ENCODE peak calls at places on chromosomes 7 and 10, in six cellular contexts. One of them, this sample, is unnamed.

GRCh38 chr7:148288592-148289151 is 301.9 kb upstream of the C7orf33 start:
- DNase-seq in heart left ventricle: no peak
- DNase-seq in AG04450: no peak
- DNase-seq in ovary: no peak
- DNase-seq in endothelial cell: no peak
- DNase-seq in astrocyte of the spinal cord: no peak
- DNase-seq in this sample: no peak

GRCh38 chr10:70682920-70683600 is 10.8 kb downstream of the ADAMTS14 start:
- DNase-seq in AG04450: no peak
- DNase-seq in astrocyte of the spinal cord: no peak
- DNase-seq in endothelial cell: no peak
- DNase-seq in heart left ventricle: no peak
- DNase-seq in ovary: no peak
- DNase-seq in this sample: no peak

GRCh38 chr10:63542835-63543575 is 21.8 kb downstream of the REEP3 start:
- DNase-seq in AG04450: no peak
- DNase-seq in endothelial cell: no peak
- DNase-seq in ovary: no peak
- DNase-seq in heart left ventricle: no peak
- DNase-seq in astrocyte of the spinal cord: peak
- DNase-seq in this sample: no peak

GRCh38 chr7:148914208-148914777 is 30.2 kb upstream of the EZH2 start:
- DNase-seq in ovary: peak
- DNase-seq in AG04450: peak
- DNase-seq in endothelial cell: no peak
- DNase-seq in heart left ventricle: no peak
- DNase-seq in astrocyte of the spinal cord: peak
- DNase-seq in this sample: no peak

GRCh38 chr10:110857265-110858158 is 14.2 kb upstream of the PDCD4 start:
- DNase-seq in ovary: no peak
- DNase-seq in heart left ventricle: peak
- DNase-seq in endothelial cell: no peak
- DNase-seq in astrocyte of the spinal cord: no peak
- DNase-seq in AG04450: peak
- DNase-seq in this sample: no peak

GRCh38 chr10:5691786-5692185 is 7.1 kb downstream of the TASOR2 start:
- DNase-seq in endothelial cell: no peak
- DNase-seq in heart left ventricle: no peak
- DNase-seq in ovary: no peak
- DNase-seq in astrocyte of the spinal cord: no peak
- DNase-seq in AG04450: no peak
- DNase-seq in this sample: no peak

GRCh38 chr10:110737886-110738634 is 93.9 kb downstream of the RBM20 start:
- DNase-seq in ovary: peak
- DNase-seq in heart left ventricle: no peak
- DNase-seq in endothelial cell: no peak
- DNase-seq in AG04450: peak
- DNase-seq in astrocyte of the spinal cord: peak
- DNase-seq in this sample: no peak

GRCh38 chr10:59807629-59808620 is 54.7 kb upstream of the MRLN start:
- DNase-seq in endothelial cell: no peak
- DNase-seq in AG04450: no peak
- DNase-seq in astrocyte of the spinal cord: no peak
- DNase-seq in heart left ventricle: peak
- DNase-seq in ovary: no peak
- DNase-seq in this sample: no peak

GRCh38 chr7:95577137-95577536 is 19.2 kb downstream of the PDK4 start:
- DNase-seq in AG04450: no peak
- DNase-seq in heart left ventricle: no peak
- DNase-seq in astrocyte of the spinal cord: no peak
- DNase-seq in ovary: no peak
- DNase-seq in endothelial cell: no peak
- DNase-seq in this sample: no peak

GRCh38 chr7:151137076-151137611 is 30.4 kb downstream of the GBX1 start:
- DNase-seq in AG04450: no peak
- DNase-seq in heart left ventricle: no peak
- DNase-seq in endothelial cell: no peak
- DNase-seq in astrocyte of the spinal cord: no peak
- DNase-seq in ovary: peak
- DNase-seq in this sample: peak

GRCh38 chr7:73978681-73979563 is 49.1 kb upstream of the ELN start:
- DNase-seq in AG04450: no peak
- DNase-seq in ovary: no peak
- DNase-seq in heart left ventricle: peak
- DNase-seq in endothelial cell: peak
- DNase-seq in astrocyte of the spinal cord: no peak
- DNase-seq in this sample: peak

GRCh38 chr7:48063985-48064384 is 25.1 kb upstream of the UPP1 start:
- DNase-seq in AG04450: no peak
- DNase-seq in astrocyte of the spinal cord: no peak
- DNase-seq in endothelial cell: no peak
- DNase-seq in heart left ventricle: no peak
- DNase-seq in ovary: no peak
- DNase-seq in this sample: no peak

GRCh38 chr10:132100556-132101349 is 35.0 kb downstream of the JAKMIP3 start:
- DNase-seq in endothelial cell: no peak
- DNase-seq in ovary: no peak
- DNase-seq in heart left ventricle: no peak
- DNase-seq in astrocyte of the spinal cord: no peak
- DNase-seq in AG04450: no peak
- DNase-seq in this sample: peak

GRCh38 chr7:92609921-92610518 is 19.8 kb upstream of the FAM133B start:
- DNase-seq in heart left ventricle: no peak
- DNase-seq in endothelial cell: no peak
- DNase-seq in AG04450: no peak
- DNase-seq in astrocyte of the spinal cord: peak
- DNase-seq in ovary: no peak
- DNase-seq in this sample: no peak
- TF ChIP-seq CTCF in heart left ventricle: no peak
- TF ChIP-seq CTCF in endothelial cell: peak
- TF ChIP-seq CTCF in AG04450: peak
- TF ChIP-seq CTCF in astrocyte of the spinal cord: peak
- TF ChIP-seq CTCF in ovary: no peak
- TF ChIP-seq CTCF in this sample: peak

DNA sequence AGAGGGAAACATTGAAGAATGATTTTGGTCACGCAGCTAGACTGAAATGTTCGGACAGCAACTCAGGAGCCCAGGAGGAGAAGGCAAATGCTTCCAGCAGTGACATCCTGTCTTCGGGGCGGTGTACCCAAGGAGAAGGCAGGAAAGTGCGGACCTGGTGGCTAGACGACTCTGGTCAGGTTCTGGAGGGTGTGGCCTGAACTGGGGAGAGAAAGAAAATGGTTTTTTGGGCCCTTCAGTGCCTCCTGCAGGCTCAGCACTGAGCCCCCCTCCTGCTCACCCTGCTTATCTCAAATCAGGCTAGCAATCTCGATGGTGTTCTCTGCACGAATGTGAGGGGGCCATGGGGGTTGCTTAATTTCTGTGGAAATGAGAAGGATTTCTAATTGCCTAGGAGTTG is 26.7 kb upstream of the TARP start:
- DNase-seq in endothelial cell: no peak
- DNase-seq in astrocyte of the spinal cord: no peak
- DNase-seq in heart left ventricle: no peak
- DNase-seq in ovary: no peak
- DNase-seq in AG04450: no peak
- DNase-seq in this sample: no peak
- TF ChIP-seq CTCF in endothelial cell: no peak
- TF ChIP-seq CTCF in astrocyte of the spinal cord: no peak
- TF ChIP-seq CTCF in heart left ventricle: no peak
- TF ChIP-seq CTCF in ovary: no peak
- TF ChIP-seq CTCF in AG04450: no peak
- TF ChIP-seq CTCF in this sample: no peak

DNA sequence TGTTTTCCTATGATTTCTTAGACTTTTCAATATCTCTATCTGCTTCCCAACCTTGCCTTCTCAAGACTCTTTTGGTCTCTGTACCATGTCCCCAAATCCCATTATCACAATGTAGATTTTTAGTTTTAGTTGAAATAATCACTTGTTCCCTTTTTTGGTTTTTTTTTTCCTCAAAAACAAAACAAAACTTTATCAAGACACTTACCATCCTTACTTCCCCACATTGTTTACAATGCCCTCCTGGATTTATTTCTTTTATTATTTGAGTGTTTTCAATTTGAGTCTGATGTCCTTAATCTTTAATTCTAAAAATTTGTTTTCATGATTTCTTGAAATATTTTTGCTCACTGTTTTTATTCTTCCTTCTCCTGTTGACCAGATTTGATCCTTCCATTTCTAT is 112.6 kb downstream of the CPED1 start:
- DNase-seq in astrocyte of the spinal cord: no peak
- DNase-seq in AG04450: no peak
- DNase-seq in ovary: no peak
- DNase-seq in heart left ventricle: no peak
- DNase-seq in endothelial cell: no peak
- DNase-seq in this sample: no peak
- TF ChIP-seq CTCF in astrocyte of the spinal cord: no peak
- TF ChIP-seq CTCF in AG04450: no peak
- TF ChIP-seq CTCF in ovary: no peak
- TF ChIP-seq CTCF in heart left ventricle: no peak
- TF ChIP-seq CTCF in endothelial cell: no peak
- TF ChIP-seq CTCF in this sample: no peak

GRCh38 chr10:9305018-9305655 is 1250.6 kb downstream of the GATA3 start:
- DNase-seq in ovary: no peak
- DNase-seq in heart left ventricle: no peak
- DNase-seq in astrocyte of the spinal cord: peak
- DNase-seq in endothelial cell: no peak
- DNase-seq in AG04450: no peak
- DNase-seq in this sample: no peak
- TF ChIP-seq CTCF in ovary: no peak
- TF ChIP-seq CTCF in heart left ventricle: peak
- TF ChIP-seq CTCF in astrocyte of the spinal cord: peak
- TF ChIP-seq CTCF in endothelial cell: peak
- TF ChIP-seq CTCF in AG04450: peak
- TF ChIP-seq CTCF in this sample: peak

DNA sequence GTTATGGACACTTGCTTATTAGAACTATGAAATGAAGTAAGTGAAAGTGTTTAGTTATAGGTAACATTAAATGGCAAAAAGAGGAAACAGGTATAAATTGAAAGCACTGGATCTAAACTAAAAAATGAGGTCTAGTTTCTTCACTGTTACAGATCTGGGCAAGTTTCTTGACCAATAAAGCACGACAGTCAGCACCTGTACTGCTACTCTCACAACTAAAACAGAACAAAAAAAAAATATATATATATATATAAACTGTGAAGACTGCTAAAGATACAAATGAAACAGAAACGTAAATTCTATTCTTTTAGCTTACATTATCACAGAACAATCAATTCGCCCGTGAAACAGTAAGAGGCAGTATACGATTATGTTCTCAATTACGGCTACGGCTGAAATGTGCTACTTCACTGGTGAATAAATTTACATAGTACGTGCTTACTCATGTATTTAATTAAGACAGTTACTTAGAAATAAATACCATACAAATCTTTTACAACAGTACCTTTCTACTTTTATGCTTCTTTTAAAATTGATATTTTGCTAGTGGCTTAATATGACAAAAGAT is 4.2 kb downstream of the AHR start:
- DNase-seq in AG04450: no peak
- DNase-seq in astrocyte of the spinal cord: peak
- DNase-seq in heart left ventricle: no peak
- DNase-seq in endothelial cell: no peak
- DNase-seq in ovary: no peak
- DNase-seq in this sample: no peak
- TF ChIP-seq CTCF in AG04450: no peak
- TF ChIP-seq CTCF in astrocyte of the spinal cord: peak
- TF ChIP-seq CTCF in heart left ventricle: peak
- TF ChIP-seq CTCF in endothelial cell: no peak
- TF ChIP-seq CTCF in ovary: no peak
- TF ChIP-seq CTCF in this sample: no peak

GRCh38 chr7:156652886-156653568 is 12.5 kb downstream of the RNF32 start:
- DNase-seq in AG04450: no peak
- DNase-seq in astrocyte of the spinal cord: peak
- DNase-seq in heart left ventricle: no peak
- DNase-seq in endothelial cell: no peak
- DNase-seq in ovary: no peak
- DNase-seq in this sample: no peak

GRCh38 chr7:156655232-156655628 is 14.7 kb downstream of the RNF32 start:
- DNase-seq in endothelial cell: no peak
- DNase-seq in ovary: no peak
- DNase-seq in AG04450: no peak
- DNase-seq in heart left ventricle: no peak
- DNase-seq in astrocyte of the spinal cord: no peak
- DNase-seq in this sample: no peak

GRCh38 chr7:156651472-156651871 is 10.9 kb downstream of the RNF32 start:
- DNase-seq in AG04450: no peak
- DNase-seq in endothelial cell: no peak
- DNase-seq in heart left ventricle: no peak
- DNase-seq in astrocyte of the spinal cord: no peak
- DNase-seq in ovary: no peak
- DNase-seq in this sample: no peak

GRCh38 chr7:156654511-156655231 is 14.1 kb downstream of the RNF32 start:
- DNase-seq in AG04450: no peak
- DNase-seq in heart left ventricle: no peak
- DNase-seq in endothelial cell: no peak
- DNase-seq in astrocyte of the spinal cord: no peak
- DNase-seq in ovary: no peak
- DNase-seq in this sample: no peak

DNA sequence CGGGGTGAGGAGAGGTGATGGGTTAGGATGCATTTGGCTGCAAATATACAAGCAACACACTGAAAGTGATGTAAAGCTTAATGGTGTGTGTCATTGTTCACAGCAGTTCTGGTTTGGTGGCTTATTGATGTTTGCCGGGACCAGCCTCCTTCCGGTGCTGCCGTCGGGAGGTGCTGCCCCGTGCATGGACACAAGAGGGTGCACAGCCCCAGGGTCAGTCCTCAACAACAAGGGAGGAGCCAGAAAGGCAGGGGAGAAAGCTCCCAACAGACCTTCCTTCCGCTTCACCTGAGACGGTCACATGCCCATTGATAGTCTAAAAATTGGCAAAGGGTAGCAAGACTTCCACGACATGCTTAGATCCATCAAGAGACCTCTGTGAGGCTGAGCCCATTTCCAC is 9.5 kb downstream of the RNF32 start:
- DNase-seq in ovary: no peak
- DNase-seq in AG04450: no peak
- DNase-seq in endothelial cell: peak
- DNase-seq in heart left ventricle: no peak
- DNase-seq in astrocyte of the spinal cord: no peak
- DNase-seq in this sample: peak
- TF ChIP-seq CTCF in ovary: no peak
- TF ChIP-seq CTCF in AG04450: peak
- TF ChIP-seq CTCF in endothelial cell: no peak
- TF ChIP-seq CTCF in heart left ventricle: peak
- TF ChIP-seq CTCF in astrocyte of the spinal cord: peak
- TF ChIP-seq CTCF in this sample: no peak